ENCODE peak calls at places on chromosomes 7 and 10, in six cellular contexts. I is H1, J is K562, N is endothelial cell of umbilical vein, F is HepG2, G is A549. Y is an unnamed sample.
A peak's percentile ranks its signal among the peaks of the same experiment; 100 is the strongest.

GRCh38 chr7:157016024-157016351 is 5.5 kb upstream of the MNX1 start:
- DNase-seq in I (peak; percentile 50), J (no peak), N (no peak), F (no peak), G (no peak), Y (no peak)

GRCh38 chr7:130853503-130854279 is 119.7 kb upstream of the KLF14 start:
- DNase-seq in I (no peak), J (no peak), N (no peak), F (peak; percentile 16), G (peak; percentile 57), Y (no peak)

GRCh38 chr10:100637785-100638184 is 102.0 kb downstream of the HIF1AN start:
- DNase-seq in I (peak; percentile 87), J (peak; percentile 60), N (peak; percentile 8), F (peak; percentile 35), G (peak; percentile 67), Y (peak; percentile 87)

GRCh38 chr10:6200588-6201510 is 1.9 kb upstream of the PFKFB3 start:
- DNase-seq in I (peak; percentile 62), J (peak; percentile 31), N (peak; percentile 53), F (peak; percentile 56), G (no peak), Y (peak; percentile 38)

GRCh38 chr7:113267885-113268284 is 149.5 kb upstream of the SMIM30 start:
- DNase-seq in I (no peak), J (no peak), N (no peak), F (no peak), G (no peak), Y (no peak)

GRCh38 chr10:5565671-5566581 is 41.2 kb downstream of the CALML3 start:
- DNase-seq in I (no peak), J (no peak), N (no peak), F (no peak), G (no peak), Y (no peak)

GRCh38 chr7:154409703-154410311 is 357.6 kb downstream of the DPP6 start:
- DNase-seq in I (peak; percentile 60), J (peak; percentile 44), N (no peak), F (peak; percentile 10), G (no peak), Y (no peak)

GRCh38 chr7:102433319-102434038 is at the start of gene ORAI2:
- DNase-seq in I (peak; percentile 86), J (peak; percentile 99), N (peak; percentile 54), F (no peak), G (peak; percentile 81), Y (peak; percentile 75)

GRCh38 chr10:97319671-97320479 is 804 bp downstream of the FRAT1 start:
- DNase-seq in I (peak; percentile 82), J (peak; percentile 42), N (peak; percentile 46), F (peak; percentile 54), G (no peak), Y (peak; percentile 76)

GRCh38 chr7:33130184-33130583 is 820 bp downstream of the BBS9 start:
- DNase-seq in I (no peak), J (no peak), N (peak; percentile 9), F (no peak), G (peak; percentile 12), Y (no peak)

GRCh38 chr7:101302641-101303101 is 18.9 kb downstream of the IFT22 start:
- DNase-seq in I (peak; percentile 70), J (no peak), N (no peak), F (no peak), G (no peak), Y (peak; percentile 74)

GRCh38 chr10:52644678-52645434 is 127.7 kb downstream of the MBL2 start:
- DNase-seq in I (peak; percentile 59), J (peak; percentile 24), N (peak; percentile 79), F (peak; percentile 48), G (peak; percentile 17), Y (peak; percentile 46)

GRCh38 chr7:3239291-3239691 is 61.8 kb upstream of the SDK1 start:
- DNase-seq in I (no peak), J (no peak), N (no peak), F (no peak), G (no peak), Y (no peak)

GRCh38 chr10:48448796-48449195 is 142.3 kb downstream of the MAPK8 start:
- DNase-seq in I (peak; percentile 35), J (no peak), N (peak; percentile 24), F (no peak), G (no peak), Y (no peak)

GRCh38 chr7:48246073-48246472 is 74.8 kb downstream of the ABCA13 start:
- DNase-seq in I (no peak), J (no peak), N (peak; percentile 3), F (no peak), G (no peak), Y (no peak)

GRCh38 chr7:129213828-129214227 is 11.0 kb upstream of the AHCYL2 start:
- DNase-seq in I (peak; percentile 66), J (peak; percentile 42), N (no peak), F (peak; percentile 85), G (no peak), Y (peak; percentile 68)

GRCh38 chr10:74982634-74982982 is 128.8 kb upstream of the SAMD8 start:
- DNase-seq in I (no peak), J (no peak), N (no peak), F (no peak), G (no peak), Y (no peak)

GRCh38 chr7:118754608-118755007 is 530.1 kb downstream of the ANKRD7 start:
- DNase-seq in I (no peak), J (no peak), N (no peak), F (no peak), G (no peak), Y (no peak)

GRCh38 chr7:142334236-142334635 is 76.4 kb upstream of the PRSS58 start:
- DNase-seq in I (no peak), J (no peak), N (no peak), F (no peak), G (no peak), Y (no peak)

GRCh38 chr7:25179325-25179724 is 49.0 kb downstream of the NPVF start:
- DNase-seq in I (no peak), J (no peak), N (no peak), F (no peak), G (peak; percentile 4), Y (no peak)

GRCh38 chr7:158475036-158475678 is 112.5 kb downstream of the PTPRN2 start:
- DNase-seq in I (no peak), J (no peak), N (no peak), F (no peak), G (no peak), Y (no peak)

GRCh38 chr10:131936756-131937155 is 35.9 kb downstream of the PPP2R2D start:
- DNase-seq in I (no peak), J (no peak), N (no peak), F (no peak), G (no peak), Y (no peak)

GRCh38 chr7:126635545-126635944 is 617.2 kb downstream of the GRM8 start:
- DNase-seq in I (no peak), J (no peak), N (no peak), F (no peak), G (no peak), Y (no peak)

GRCh38 chr10:69994262-69994661 is 58.4 kb upstream of the MACROH2A2 start:
- DNase-seq in I (no peak), J (peak; percentile 91), N (peak; percentile 61), F (peak; percentile 44), G (peak; percentile 82), Y (no peak)

GRCh38 chr7:50739744-50740455 is 42.8 kb downstream of the GRB10 start:
- DNase-seq in I (no peak), J (no peak), N (peak; percentile 46), F (no peak), G (no peak), Y (no peak)

DNA sequence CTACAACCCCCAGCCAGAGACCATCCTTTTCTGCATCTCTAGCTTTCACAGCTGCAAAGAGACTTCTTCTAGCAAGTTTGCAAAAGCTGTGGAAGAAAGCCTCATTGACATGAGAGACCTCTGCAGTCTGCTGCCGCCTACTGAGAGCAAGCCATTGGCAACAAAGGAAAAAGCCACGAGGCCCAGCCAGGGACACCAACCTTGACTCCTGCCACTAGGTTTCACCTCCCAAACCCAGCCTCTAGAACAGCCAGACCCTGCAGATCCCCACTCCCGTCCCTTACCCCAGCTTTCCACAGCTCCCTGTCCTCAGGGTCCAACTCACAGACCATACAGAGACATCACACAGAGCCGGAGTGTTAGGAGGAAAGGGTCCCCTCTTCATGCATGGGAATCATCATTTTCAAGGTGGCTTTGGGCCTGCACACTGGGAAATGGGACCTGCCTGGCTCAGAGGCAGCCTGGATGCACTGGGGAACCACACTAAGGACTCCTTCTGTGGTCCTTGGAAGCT is 14.6 kb upstream of the C10orf53 start:
- DNase-seq in I (peak; percentile 29), J (no peak), N (no peak), F (no peak), G (no peak), Y (no peak)
- TF ChIP-seq JUN in I (no peak), J (no peak), N (no peak), F (no peak), G (no peak), Y (no peak)

DNA sequence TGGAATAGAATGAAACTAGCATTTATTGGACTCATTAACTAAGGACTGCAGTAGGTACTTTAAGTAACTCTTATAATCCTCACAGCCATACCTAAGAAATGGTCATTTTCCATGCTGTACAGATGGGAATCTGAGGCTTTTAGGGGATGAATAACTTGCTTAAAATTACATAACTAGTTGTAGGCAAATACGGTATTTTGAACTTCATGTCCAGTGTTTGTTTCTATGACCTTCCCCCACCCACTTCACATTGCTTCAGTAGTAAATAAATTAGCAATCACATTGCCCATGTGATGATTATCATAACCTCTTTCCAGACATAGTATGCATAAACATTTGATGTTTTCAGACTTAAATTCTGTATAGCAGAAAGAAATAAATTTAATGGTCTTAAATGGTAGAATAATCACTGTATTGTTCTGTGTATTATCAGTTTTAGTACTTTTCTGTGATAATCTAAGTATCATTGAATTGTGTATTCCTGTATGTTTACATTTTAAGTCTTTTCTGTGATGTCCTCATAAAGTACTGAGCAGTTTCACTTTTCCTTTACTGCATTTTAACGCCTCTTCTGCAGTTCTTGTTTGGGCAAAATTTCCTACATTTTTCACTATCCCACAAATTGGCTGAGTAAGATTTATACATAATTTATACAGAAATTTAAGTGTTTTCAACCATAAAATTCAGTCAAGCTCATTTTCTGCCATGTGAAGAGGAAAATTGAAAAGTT is 48.3 kb downstream of the ANKIB1 start:
- DNase-seq in I (no peak), J (no peak), N (no peak), F (no peak), G (no peak), Y (no peak)
- TF ChIP-seq JUN in I (no peak), J (no peak), N (no peak), F (no peak), G (no peak), Y (no peak)

DNA sequence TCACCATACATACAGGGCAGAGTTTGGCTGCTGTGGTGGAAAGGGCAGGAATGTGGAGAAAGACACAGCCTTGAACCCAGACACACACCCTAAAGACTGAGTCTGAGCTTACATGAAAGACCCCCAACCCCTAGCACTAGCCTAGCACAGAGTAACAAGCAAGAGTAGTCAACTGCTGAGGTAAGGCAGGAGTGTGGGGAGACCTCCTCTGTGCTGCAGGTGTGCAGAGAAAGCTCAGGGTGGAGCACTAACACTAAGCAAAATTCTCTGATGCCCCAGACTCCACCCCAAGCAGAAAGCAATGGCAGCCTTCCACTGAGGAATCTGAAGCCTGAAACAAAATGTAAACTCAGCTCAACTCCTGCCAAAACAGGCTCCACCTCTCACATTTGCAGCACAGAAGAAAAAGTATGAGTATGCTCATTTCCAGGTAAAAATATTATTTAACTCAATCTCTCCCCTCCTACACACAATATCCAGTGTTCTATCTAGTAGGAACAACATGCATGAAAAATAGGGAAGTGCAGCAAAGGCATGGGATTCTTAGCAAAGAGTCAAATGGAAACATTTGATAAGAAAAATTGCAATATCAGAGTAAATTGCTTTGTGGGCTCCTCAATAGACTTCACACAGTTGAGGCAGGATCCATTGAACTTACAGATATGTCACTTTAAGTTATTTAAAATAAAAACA is 151.1 kb downstream of the ANK3 start:
- DNase-seq in I (no peak), J (no peak), N (no peak), F (no peak), G (peak; percentile 13), Y (peak; percentile 36)
- TF ChIP-seq JUN in I (no peak), J (no peak), N (no peak), F (no peak), G (no peak), Y (no peak)

GRCh38 chr10:22486431-22486830 is 141.1 kb downstream of the SPAG6 start:
- DNase-seq in I (no peak), J (no peak), N (no peak), F (no peak), G (no peak), Y (no peak)
- TF ChIP-seq JUN in I (no peak), J (no peak), N (no peak), F (no peak), G (no peak), Y (no peak)

Y was measured in WTC11.